ENCODE peak calls at places on chromosomes 4 and X, in six cellular contexts. One of them, this sample, is unnamed.

GRCh38 chr4:48668254-48669017 is 111.6 kb downstream of the FRYL start:
- DNase-seq in AG10803: no peak
- DNase-seq in heart left ventricle: no peak
- DNase-seq in fibroblast of pulmonary artery: no peak
- DNase-seq in uterus: no peak
- DNase-seq in tibial artery: no peak
- DNase-seq in this sample: no peak

GRCh38 chr4:168666531-168666930 is 169.7 kb downstream of the PALLD start:
- DNase-seq in AG10803: peak
- DNase-seq in heart left ventricle: no peak
- DNase-seq in fibroblast of pulmonary artery: peak
- DNase-seq in uterus: no peak
- DNase-seq in tibial artery: no peak
- DNase-seq in this sample: peak

GRCh38 chr4:75769044-75769443 is 44.7 kb downstream of the USO1 start:
- DNase-seq in AG10803: peak
- DNase-seq in heart left ventricle: no peak
- DNase-seq in fibroblast of pulmonary artery: peak
- DNase-seq in uterus: no peak
- DNase-seq in tibial artery: no peak
- DNase-seq in this sample: peak

GRCh38 chr4:54941994-54942552 is 183.3 kb downstream of the KDR start:
- DNase-seq in AG10803: peak
- DNase-seq in heart left ventricle: no peak
- DNase-seq in fibroblast of pulmonary artery: peak
- DNase-seq in uterus: no peak
- DNase-seq in tibial artery: no peak
- DNase-seq in this sample: no peak

GRCh38 chrX:46713672-46714487 is 45.0 kb downstream of the SLC9A7 start:
- DNase-seq in AG10803: peak
- DNase-seq in heart left ventricle: no peak
- DNase-seq in fibroblast of pulmonary artery: no peak
- DNase-seq in uterus: no peak
- DNase-seq in tibial artery: no peak
- DNase-seq in this sample: no peak

GRCh38 chr4:24063771-24064170 is 173.9 kb upstream of the PPARGC1A start:
- DNase-seq in AG10803: no peak
- DNase-seq in heart left ventricle: no peak
- DNase-seq in fibroblast of pulmonary artery: no peak
- DNase-seq in uterus: no peak
- DNase-seq in tibial artery: no peak
- DNase-seq in this sample: no peak

GRCh38 chr4:1222036-1222789 is 26.7 kb downstream of the CTBP1 start:
- DNase-seq in AG10803: no peak
- DNase-seq in heart left ventricle: no peak
- DNase-seq in fibroblast of pulmonary artery: no peak
- DNase-seq in uterus: no peak
- DNase-seq in tibial artery: no peak
- DNase-seq in this sample: no peak

GRCh38 chr4:87032884-87033533 is 98.2 kb downstream of the AFF1 start:
- DNase-seq in AG10803: peak
- DNase-seq in heart left ventricle: no peak
- DNase-seq in fibroblast of pulmonary artery: peak
- DNase-seq in uterus: no peak
- DNase-seq in tibial artery: no peak
- DNase-seq in this sample: no peak

GRCh38 chrX:49198540-49199314 is 1.3 kb downstream of the SYP start:
- DNase-seq in AG10803: no peak
- DNase-seq in heart left ventricle: no peak
- DNase-seq in fibroblast of pulmonary artery: no peak
- DNase-seq in uterus: no peak
- DNase-seq in tibial artery: no peak
- DNase-seq in this sample: no peak

GRCh38 chr4:47374477-47374876 is 89.0 kb downstream of the COMMD8 start:
- DNase-seq in AG10803: peak
- DNase-seq in heart left ventricle: no peak
- DNase-seq in fibroblast of pulmonary artery: peak
- DNase-seq in uterus: no peak
- DNase-seq in tibial artery: no peak
- DNase-seq in this sample: peak

GRCh38 chr4:139025841-139026240 is 10.3 kb downstream of the NOCT start:
- DNase-seq in AG10803: no peak
- DNase-seq in heart left ventricle: no peak
- DNase-seq in fibroblast of pulmonary artery: no peak
- DNase-seq in uterus: no peak
- DNase-seq in tibial artery: no peak
- DNase-seq in this sample: no peak

GRCh38 chr4:82461710-82462109 is 31.3 kb downstream of the ENOPH1 start:
- DNase-seq in AG10803: no peak
- DNase-seq in heart left ventricle: no peak
- DNase-seq in fibroblast of pulmonary artery: no peak
- DNase-seq in uterus: no peak
- DNase-seq in tibial artery: no peak
- DNase-seq in this sample: no peak

GRCh38 chr4:129641179-129641578 is 545.2 kb downstream of the C4orf33 start:
- DNase-seq in AG10803: peak
- DNase-seq in heart left ventricle: no peak
- DNase-seq in fibroblast of pulmonary artery: peak
- DNase-seq in uterus: no peak
- DNase-seq in tibial artery: no peak
- DNase-seq in this sample: no peak

GRCh38 chr4:98514930-98515809 is 143.2 kb downstream of the TSPAN5 start:
- DNase-seq in AG10803: no peak
- DNase-seq in heart left ventricle: no peak
- DNase-seq in fibroblast of pulmonary artery: peak
- DNase-seq in uterus: no peak
- DNase-seq in tibial artery: no peak
- DNase-seq in this sample: no peak

GRCh38 chr4:88725986-88726385 is 28.4 kb upstream of the NAP1L5 start:
- DNase-seq in AG10803: no peak
- DNase-seq in heart left ventricle: no peak
- DNase-seq in fibroblast of pulmonary artery: no peak
- DNase-seq in uterus: no peak
- DNase-seq in tibial artery: no peak
- DNase-seq in this sample: no peak

GRCh38 chrX:24838624-24839023 is 144.9 kb downstream of the POLA1 start:
- DNase-seq in AG10803: peak
- DNase-seq in heart left ventricle: no peak
- DNase-seq in fibroblast of pulmonary artery: peak
- DNase-seq in uterus: no peak
- DNase-seq in tibial artery: no peak
- DNase-seq in this sample: peak

GRCh38 chr4:189090174-189090814 is 850.4 kb upstream of the FRG1 start:
- DNase-seq in AG10803: peak
- DNase-seq in heart left ventricle: no peak
- DNase-seq in fibroblast of pulmonary artery: peak
- DNase-seq in uterus: no peak
- DNase-seq in tibial artery: no peak
- DNase-seq in this sample: no peak

GRCh38 chr4:876780-877179 is 50.9 kb upstream of the CPLX1 start:
- DNase-seq in AG10803: no peak
- DNase-seq in heart left ventricle: no peak
- DNase-seq in fibroblast of pulmonary artery: no peak
- DNase-seq in uterus: no peak
- DNase-seq in tibial artery: no peak
- DNase-seq in this sample: no peak

GRCh38 chr4:48194986-48195773 is 61.1 kb upstream of the TXK start:
- DNase-seq in AG10803: peak
- DNase-seq in heart left ventricle: no peak
- DNase-seq in fibroblast of pulmonary artery: no peak
- DNase-seq in uterus: no peak
- DNase-seq in tibial artery: no peak
- DNase-seq in this sample: peak

GRCh38 chr4:80072607-80073361 is at the start of gene ANTXR2:
- DNase-seq in AG10803: peak
- DNase-seq in heart left ventricle: peak
- DNase-seq in fibroblast of pulmonary artery: peak
- DNase-seq in uterus: peak
- DNase-seq in tibial artery: peak
- DNase-seq in this sample: peak

GRCh38 chr4:23648846-23649596 is 240.8 kb downstream of the PPARGC1A start:
- DNase-seq in AG10803: no peak
- DNase-seq in heart left ventricle: no peak
- DNase-seq in fibroblast of pulmonary artery: no peak
- DNase-seq in uterus: no peak
- DNase-seq in tibial artery: no peak
- DNase-seq in this sample: no peak

GRCh38 chrX:24646745-24647182 is 383 bp downstream of the PCYT1B start:
- DNase-seq in AG10803: no peak
- DNase-seq in heart left ventricle: no peak
- DNase-seq in fibroblast of pulmonary artery: no peak
- DNase-seq in uterus: no peak
- DNase-seq in tibial artery: no peak
- DNase-seq in this sample: no peak

DNA sequence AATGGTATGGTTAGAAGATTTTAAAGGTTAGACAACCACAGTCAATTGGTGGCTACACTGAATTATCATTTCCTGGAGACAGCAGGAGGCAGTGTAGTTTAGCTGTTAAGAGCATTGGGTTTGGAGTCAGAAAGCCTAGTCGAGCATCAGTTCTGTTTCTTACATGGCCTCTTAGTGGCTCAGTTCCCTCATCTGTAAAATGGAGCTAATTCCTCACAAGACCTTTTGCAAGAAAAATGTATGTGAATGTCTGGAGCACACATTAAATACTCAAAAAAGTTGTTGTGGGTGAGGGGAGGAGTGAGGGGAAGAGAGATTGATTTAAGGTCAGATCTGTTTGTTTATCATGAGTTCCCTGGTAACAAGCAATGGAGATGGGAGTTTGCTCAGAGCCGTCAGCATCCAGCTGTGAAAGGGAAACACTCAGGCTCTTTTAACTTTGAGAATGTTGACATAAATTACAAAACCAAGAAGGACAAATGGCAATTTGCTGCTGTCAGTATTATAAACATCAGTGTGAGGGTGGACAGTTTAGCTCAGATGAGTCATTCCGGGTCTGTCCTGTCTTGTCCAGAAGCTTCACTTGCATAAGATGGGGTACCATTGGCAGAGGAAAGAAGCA is 98.2 kb upstream of the PGRMC2 start:
- DNase-seq in AG10803: peak
- DNase-seq in heart left ventricle: no peak
- DNase-seq in fibroblast of pulmonary artery: peak
- DNase-seq in uterus: no peak
- DNase-seq in tibial artery: no peak
- DNase-seq in this sample: no peak
- TF ChIP-seq CTCF in AG10803: peak
- TF ChIP-seq CTCF in heart left ventricle: no peak
- TF ChIP-seq CTCF in fibroblast of pulmonary artery: peak
- TF ChIP-seq CTCF in uterus: no peak
- TF ChIP-seq CTCF in tibial artery: no peak
- TF ChIP-seq CTCF in this sample: no peak

GRCh38 chr4:163400911-163401310 is 57.2 kb downstream of the NPY5R start:
- DNase-seq in AG10803: no peak
- DNase-seq in heart left ventricle: no peak
- DNase-seq in fibroblast of pulmonary artery: no peak
- DNase-seq in uterus: no peak
- DNase-seq in tibial artery: no peak
- DNase-seq in this sample: no peak

GRCh38 chr4:163404570-163404969 is 60.9 kb downstream of the NPY5R start:
- DNase-seq in AG10803: no peak
- DNase-seq in heart left ventricle: no peak
- DNase-seq in fibroblast of pulmonary artery: peak
- DNase-seq in uterus: no peak
- DNase-seq in tibial artery: no peak
- DNase-seq in this sample: no peak

GRCh38 chr4:163398238-163398637 is 54.5 kb downstream of the NPY5R start:
- DNase-seq in AG10803: no peak
- DNase-seq in heart left ventricle: no peak
- DNase-seq in fibroblast of pulmonary artery: no peak
- DNase-seq in uterus: no peak
- DNase-seq in tibial artery: no peak
- DNase-seq in this sample: no peak

GRCh38 chr4:163404080-163404479 is 60.4 kb downstream of the NPY5R start:
- DNase-seq in AG10803: no peak
- DNase-seq in heart left ventricle: no peak
- DNase-seq in fibroblast of pulmonary artery: no peak
- DNase-seq in uterus: no peak
- DNase-seq in tibial artery: no peak
- DNase-seq in this sample: no peak
- H3K4me3 ChIP-seq in AG10803: no peak
- H3K4me3 ChIP-seq in heart left ventricle: no peak
- H3K4me3 ChIP-seq in fibroblast of pulmonary artery: no peak
- H3K4me3 ChIP-seq in uterus: no peak
- H3K4me3 ChIP-seq in tibial artery: peak
- H3K4me3 ChIP-seq in this sample: no peak

GRCh38 chr4:122733805-122734155 is 1.3 kb downstream of the BBS12 start:
- DNase-seq in AG10803: no peak
- DNase-seq in heart left ventricle: no peak
- DNase-seq in fibroblast of pulmonary artery: no peak
- DNase-seq in uterus: no peak
- DNase-seq in tibial artery: no peak
- DNase-seq in this sample: no peak

GRCh38 chr4:122728781-122729330 is 3.6 kb upstream of the BBS12 start:
- DNase-seq in AG10803: peak
- DNase-seq in heart left ventricle: no peak
- DNase-seq in fibroblast of pulmonary artery: peak
- DNase-seq in uterus: no peak
- DNase-seq in tibial artery: no peak
- DNase-seq in this sample: no peak

GRCh38 chr4:122731676-122732075 is 828 bp upstream of the BBS12 start:
- DNase-seq in AG10803: no peak
- DNase-seq in heart left ventricle: no peak
- DNase-seq in fibroblast of pulmonary artery: no peak
- DNase-seq in uterus: no peak
- DNase-seq in tibial artery: no peak
- DNase-seq in this sample: no peak

DNA sequence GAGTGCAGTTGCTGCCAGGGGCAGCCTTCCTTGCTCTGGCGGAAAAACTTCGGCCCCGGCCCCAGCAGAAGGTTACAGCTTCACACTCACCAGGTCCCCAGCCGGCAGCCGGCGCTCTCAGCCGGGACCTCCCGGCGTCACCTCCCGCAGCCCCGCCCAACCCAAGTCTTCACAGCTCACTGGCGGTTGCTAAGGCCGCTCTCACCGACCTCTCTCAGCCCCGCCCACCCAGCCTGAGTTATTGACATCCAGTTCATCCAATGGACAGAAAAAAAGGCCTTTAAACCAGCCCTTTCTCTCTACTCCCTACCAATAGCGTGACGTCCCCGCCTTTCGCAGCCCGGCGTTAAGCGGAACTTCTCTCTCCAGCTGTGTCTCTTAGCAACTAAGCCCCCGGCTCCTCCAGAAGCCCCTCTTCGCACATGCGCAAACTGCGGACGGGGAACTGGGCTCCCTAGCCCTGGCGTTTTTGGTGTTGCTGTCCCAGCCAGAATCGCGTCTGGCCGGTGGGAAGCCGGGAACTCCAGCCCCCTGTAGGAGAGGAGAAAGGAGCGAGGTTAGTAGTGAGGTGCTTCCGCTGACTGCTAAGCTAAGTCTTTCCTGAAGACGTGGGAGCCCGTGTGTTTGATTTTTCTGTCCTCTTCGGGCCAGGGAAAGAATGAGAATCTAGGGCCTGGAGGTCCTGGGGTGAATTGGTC is at the start of gene BBS12:
- DNase-seq in AG10803: peak
- DNase-seq in heart left ventricle: peak
- DNase-seq in fibroblast of pulmonary artery: peak
- DNase-seq in uterus: peak
- DNase-seq in tibial artery: peak
- DNase-seq in this sample: peak
- TF ChIP-seq CTCF in AG10803: peak
- TF ChIP-seq CTCF in heart left ventricle: peak
- TF ChIP-seq CTCF in fibroblast of pulmonary artery: peak
- TF ChIP-seq CTCF in uterus: peak
- TF ChIP-seq CTCF in tibial artery: no peak
- TF ChIP-seq CTCF in this sample: peak

GRCh38 chr4:81215219-81215892 is at the start of gene PRKG2:
- DNase-seq in AG10803: peak
- DNase-seq in heart left ventricle: no peak
- DNase-seq in fibroblast of pulmonary artery: peak
- DNase-seq in uterus: no peak
- DNase-seq in tibial artery: no peak
- DNase-seq in this sample: no peak
- H3K4me3 ChIP-seq in AG10803: peak
- H3K4me3 ChIP-seq in heart left ventricle: no peak
- H3K4me3 ChIP-seq in fibroblast of pulmonary artery: peak
- H3K4me3 ChIP-seq in uterus: peak
- H3K4me3 ChIP-seq in tibial artery: peak
- H3K4me3 ChIP-seq in this sample: peak